ENCODE peak calls at places on chromosome 3, in six cellular contexts. X is NCI-H1092, O is NCI-H82, Q is hypothalamus, I is NCI-H2081, R is GM10248. V is an unnamed sample.

GRCh38 chr3:9384141-9384828 is 13.1 kb upstream of the SETD5 start:
- DNase-seq in X (no peak), O (no peak), Q (no peak), I (no peak), R (no peak), V (no peak)

GRCh38 chr3:139574026-139574947 is 34.7 kb upstream of the RBP1 start:
- DNase-seq in X (peak), O (peak), Q (no peak), I (peak), R (no peak), V (peak)

GRCh38 chr3:12963869-12964712 is 109.1 kb downstream of the IQSEC1 start:
- DNase-seq in X (peak), O (peak), Q (no peak), I (peak), R (no peak), V (no peak)

GRCh38 chr3:98846101-98846500 is 55.4 kb downstream of the DCBLD2 start:
- DNase-seq in X (no peak), O (no peak), Q (no peak), I (no peak), R (no peak), V (no peak)

GRCh38 chr3:125042725-125043406 is 12.9 kb downstream of the HEG1 start:
- DNase-seq in X (no peak), O (no peak), Q (no peak), I (no peak), R (no peak), V (no peak)

GRCh38 chr3:45992133-45992729 is 3.4 kb downstream of the FYCO1 start:
- DNase-seq in X (no peak), O (no peak), Q (no peak), I (no peak), R (no peak), V (no peak)

GRCh38 chr3:134322286-134322685 is 52.0 kb downstream of the AMOTL2 start:
- DNase-seq in X (no peak), O (no peak), Q (no peak), I (no peak), R (no peak), V (no peak)

GRCh38 chr3:354433-354832 is 157.9 kb downstream of the CHL1 start:
- DNase-seq in X (peak), O (peak), Q (no peak), I (peak), R (peak), V (peak)

GRCh38 chr3:133505813-133506212 is 67.7 kb upstream of the CDV3 start:
- DNase-seq in X (no peak), O (no peak), Q (no peak), I (no peak), R (no peak), V (no peak)

GRCh38 chr3:107285197-107285596 is 92.0 kb upstream of the CCDC54 start:
- DNase-seq in X (no peak), O (no peak), Q (no peak), I (no peak), R (no peak), V (no peak)

GRCh38 chr3:184241447-184242296 is 7.1 kb downstream of the ALG3 start:
- DNase-seq in X (no peak), O (peak), Q (no peak), I (no peak), R (peak), V (peak)

GRCh38 chr3:15601399-15602145 is at the start of the genes BTD and HACL1:
- DNase-seq in X (no peak), O (no peak), Q (no peak), I (no peak), R (peak), V (peak)

GRCh38 chr3:12194209-12194608 is 35.5 kb upstream of the TIMP4 start:
- DNase-seq in X (no peak), O (no peak), Q (no peak), I (no peak), R (no peak), V (no peak)

GRCh38 chr3:71251156-71251775 is 332.3 kb downstream of the FOXP1 start:
- DNase-seq in X (no peak), O (no peak), Q (no peak), I (no peak), R (no peak), V (no peak)

GRCh38 chr3:179113903-179114302 is 34.3 kb upstream of the PIK3CA start:
- DNase-seq in X (no peak), O (no peak), Q (no peak), I (no peak), R (no peak), V (no peak)

GRCh38 chr3:161766301-161766700 is 269.7 kb downstream of the OTOL1 start:
- DNase-seq in X (no peak), O (no peak), Q (no peak), I (no peak), R (no peak), V (no peak)

GRCh38 chr3:129128357-129129155 is 7.0 kb upstream of the RAB43 start:
- DNase-seq in X (no peak), O (no peak), Q (no peak), I (no peak), R (no peak), V (no peak)

GRCh38 chr3:66199089-66199473 is 21.7 kb upstream of the SLC25A26 start:
- DNase-seq in X (no peak), O (no peak), Q (no peak), I (no peak), R (no peak), V (no peak)

GRCh38 chr3:110457508-110457907 is 614.1 kb upstream of the NECTIN3 start:
- DNase-seq in X (no peak), O (no peak), Q (no peak), I (no peak), R (no peak), V (no peak)

GRCh38 chr3:53153267-53153823 is 7.7 kb upstream of the PRKCD start:
- DNase-seq in X (no peak), O (no peak), Q (no peak), I (no peak), R (no peak), V (no peak)

GRCh38 chr3:184700759-184701158 is 11.1 kb downstream of the MAGEF1 start:
- DNase-seq in X (no peak), O (no peak), Q (no peak), I (no peak), R (no peak), V (no peak)

GRCh38 chr3:113266738-113267137 is 55.4 kb downstream of the BOC start:
- DNase-seq in X (peak), O (no peak), Q (no peak), I (peak), R (no peak), V (no peak)

GRCh38 chr3:17755836-17756235 is 13.4 kb upstream of the TBC1D5 start:
- DNase-seq in X (no peak), O (no peak), Q (no peak), I (no peak), R (no peak), V (no peak)

GRCh38 chr3:71742621-71743020 is 11.0 kb upstream of the GPR27 start:
- DNase-seq in X (no peak), O (no peak), Q (no peak), I (no peak), R (no peak), V (no peak)

GRCh38 chr3:47404955-47405790 is 24.4 kb downstream of the PTPN23 start:
- DNase-seq in X (no peak), O (no peak), Q (peak), I (no peak), R (no peak), V (no peak)

GRCh38 chr3:146050700-146051099 is 110.3 kb downstream of the PLOD2 start:
- DNase-seq in X (no peak), O (no peak), Q (no peak), I (no peak), R (no peak), V (no peak)

V was measured in BE2C.